ENCODE peak calls at places on chromosomes 12 and 14, in five cellular contexts. One of them, this sample, is unnamed.

GRCh38 chr12:51822956-51823355 is 25.6 kb downstream of the FIGNL2 start:
- DNase-seq in endothelial cell: no peak
- DNase-seq in K562: no peak
- DNase-seq in left cardiac atrium: no peak
- DNase-seq in SW 1271: no peak
- DNase-seq in this sample: no peak

GRCh38 chr12:88052686-88053085 is 23.5 kb upstream of the C12orf50 start:
- DNase-seq in endothelial cell: peak
- DNase-seq in K562: peak
- DNase-seq in SW 1271: no peak
- DNase-seq in left cardiac atrium: no peak
- DNase-seq in this sample: peak

GRCh38 chr12:56683-57346 is 9.8 kb upstream of the IQSEC3 start:
- DNase-seq in K562: peak
- DNase-seq in left cardiac atrium: no peak
- DNase-seq in SW 1271: no peak
- DNase-seq in endothelial cell: no peak
- DNase-seq in this sample: no peak

GRCh38 chr14:70595443-70596185 is 4.8 kb downstream of the MED6 start:
- DNase-seq in endothelial cell: no peak
- DNase-seq in K562: no peak
- DNase-seq in SW 1271: no peak
- DNase-seq in left cardiac atrium: no peak
- DNase-seq in this sample: no peak

GRCh38 chr12:50517456-50518048 is 12.8 kb downstream of the DIP2B start:
- DNase-seq in K562: no peak
- DNase-seq in endothelial cell: no peak
- DNase-seq in SW 1271: no peak
- DNase-seq in left cardiac atrium: no peak
- DNase-seq in this sample: no peak

GRCh38 chr12:122336015-122336946 is 70.0 kb upstream of the VPS33A start:
- DNase-seq in endothelial cell: peak
- DNase-seq in SW 1271: no peak
- DNase-seq in left cardiac atrium: no peak
- DNase-seq in K562: peak
- DNase-seq in this sample: no peak

GRCh38 chr12:13124661-13125505 is 21.4 kb upstream of the GSG1 start:
- DNase-seq in left cardiac atrium: no peak
- DNase-seq in SW 1271: peak
- DNase-seq in endothelial cell: no peak
- DNase-seq in K562: no peak
- DNase-seq in this sample: no peak

GRCh38 chr12:44674866-44675265 is 201.2 kb downstream of the NELL2 start:
- DNase-seq in K562: no peak
- DNase-seq in endothelial cell: no peak
- DNase-seq in SW 1271: no peak
- DNase-seq in left cardiac atrium: no peak
- DNase-seq in this sample: no peak

GRCh38 chr12:43349863-43350262 is 202.1 kb downstream of the ADAMTS20 start:
- DNase-seq in endothelial cell: no peak
- DNase-seq in SW 1271: no peak
- DNase-seq in left cardiac atrium: no peak
- DNase-seq in K562: no peak
- DNase-seq in this sample: no peak

GRCh38 chr12:64256166-64256800 is 34.2 kb upstream of the KICS2 start:
- DNase-seq in SW 1271: peak
- DNase-seq in left cardiac atrium: no peak
- DNase-seq in K562: peak
- DNase-seq in endothelial cell: no peak
- DNase-seq in this sample: no peak